ENCODE peak calls at places on chromosomes 7 and 10, in ten cellular contexts. S, X, F, M, G, E, R, J, H and Z are unnamed samples.

GRCh38 chr7:130733866-130734524 is at the start of gene KLF14:
- DNase-seq in S (peak; percentile 15), X (no peak), F (peak; percentile 17), M (peak; percentile 21), G (no peak), E (no peak), R (peak; percentile 45), J (no peak), H (no peak), Z (peak; percentile 40)

GRCh38 chr7:92614586-92615237 is 24.5 kb upstream of the FAM133B start:
- DNase-seq in S (no peak), X (peak; percentile 35), F (no peak), M (peak; percentile 34), G (no peak), E (peak; percentile 50), R (no peak), J (no peak), H (no peak), Z (no peak)

GRCh38 chr10:17001297-17001744 is 128.3 kb downstream of the CUBN start:
- DNase-seq in S (no peak), X (peak; percentile 56), F (no peak), M (peak; percentile 79), G (no peak), E (peak; percentile 75), R (no peak), J (no peak), H (peak; percentile 70), Z (no peak)

GRCh38 chr7:121449304-121449703 is 53.2 kb upstream of the FAM3C start:
- DNase-seq in S (no peak), X (peak; percentile 47), F (no peak), M (peak; percentile 12), G (no peak), E (no peak), R (no peak), J (no peak), H (no peak), Z (peak; percentile 33)

GRCh38 chr7:121428857-121429489 is 32.9 kb upstream of the FAM3C start:
- DNase-seq in S (no peak), X (peak; percentile 50), F (no peak), M (peak; percentile 30), G (no peak), E (peak; percentile 75), R (no peak), J (no peak), H (peak; percentile 69), Z (peak; percentile 63)

GRCh38 chr7:46015107-46015868 is 94.2 kb upstream of the IGFBP3 start:
- DNase-seq in S (peak; percentile 69), X (no peak), F (peak; percentile 15), M (no peak), G (no peak), E (no peak), R (peak; percentile 44), J (no peak), H (peak; percentile 31), Z (no peak)

GRCh38 chr7:4641091-4641666 is 40.9 kb upstream of the FOXK1 start:
- DNase-seq in S (no peak), X (peak; percentile 16), F (no peak), M (no peak), G (no peak), E (no peak), R (no peak), J (no peak), H (no peak), Z (no peak)

GRCh38 chr10:114526112-114526496 is 121.8 kb upstream of the AFAP1L2 start:
- DNase-seq in S (no peak), X (no peak), F (no peak), M (peak; percentile 28), G (no peak), E (no peak), R (no peak), J (no peak), H (peak; percentile 30), Z (no peak)

GRCh38 chr10:29297678-29298077 is 8.8 kb downstream of the LYZL1 start:
- DNase-seq in S (no peak), X (no peak), F (no peak), M (no peak), G (no peak), E (peak; percentile 16), R (no peak), J (no peak), H (no peak), Z (no peak)

GRCh38 chr10:71878327-71879034 is 27.4 kb upstream of the PSAP start:
- DNase-seq in S (no peak), X (no peak), F (no peak), M (no peak), G (no peak), E (no peak), R (no peak), J (no peak), H (no peak), Z (no peak)

GRCh38 chr10:113499066-113499465 is 53.8 kb upstream of the HABP2 start:
- DNase-seq in S (no peak), X (no peak), F (no peak), M (no peak), G (peak; percentile 78), E (no peak), R (no peak), J (no peak), H (no peak), Z (peak; percentile 65)

GRCh38 chr10:19782430-19783089 is 33.7 kb upstream of the PLXDC2 start:
- DNase-seq in S (no peak), X (no peak), F (no peak), M (no peak), G (no peak), E (no peak), R (no peak), J (no peak), H (no peak), Z (no peak)

DNA sequence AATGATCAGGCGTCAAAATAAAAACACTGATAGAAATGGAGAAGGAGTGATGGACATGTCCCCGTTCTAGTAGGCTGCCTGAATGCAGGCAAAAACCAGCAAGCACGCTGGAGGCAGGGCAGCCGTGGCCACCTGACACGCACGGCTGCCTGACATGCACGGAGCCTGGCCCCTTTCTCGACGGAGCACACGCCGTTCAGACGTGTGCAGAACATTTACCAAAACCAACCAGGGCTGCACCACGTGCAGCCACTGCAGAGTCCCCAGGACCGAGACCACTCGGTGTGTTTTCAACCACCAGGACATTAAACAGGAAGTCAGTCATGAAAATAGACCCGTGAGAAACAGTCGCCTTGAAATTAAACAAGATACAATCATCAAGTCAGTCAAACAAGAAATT is 61.9 kb upstream of the NKX6-2 start:
- DNase-seq in S (no peak), X (no peak), F (no peak), M (no peak), G (no peak), E (no peak), R (no peak), J (no peak), H (no peak), Z (no peak)
- TF ChIP-seq CTCF in S (no peak), X (no peak), F (no peak), M (no peak), G (no peak), E (no peak), R (no peak), J (no peak), H (no peak), Z (no peak)

GRCh38 chr10:93166116-93166515 is 92.4 kb downstream of the CYP26A1 start:
- DNase-seq in S (no peak), X (no peak), F (no peak), M (no peak), G (no peak), E (no peak), R (no peak), J (peak; percentile 22), H (no peak), Z (no peak)
- H3K4me3 ChIP-seq in S (no peak overlapping the region), X (no peak overlapping the region), F (no peak overlapping the region), M (no peak overlapping the region), G (no peak overlapping the region), E (no peak overlapping the region), R (no peak overlapping the region), J (no peak overlapping the region), H (no peak overlapping the region), Z (no peak overlapping the region)

GRCh38 chr7:43113622-43114450 is 1.4 kb downstream of the HECW1 start:
- DNase-seq in S (no peak), X (peak; percentile 9), F (no peak), M (no peak), G (no peak), E (no peak), R (peak; percentile 23), J (no peak), H (no peak), Z (no peak)

GRCh38 chr7:43110790-43111362 is 1.6 kb upstream of the HECW1 start:
- DNase-seq in S (no peak), X (no peak), F (no peak), M (peak; percentile 32), G (no peak), E (no peak), R (no peak), J (no peak), H (no peak), Z (no peak)

GRCh38 chr7:43114451-43114765 is 2.0 kb downstream of the HECW1 start:
- DNase-seq in S (no peak), X (no peak), F (no peak), M (no peak), G (no peak), E (no peak), R (no peak), J (no peak), H (no peak), Z (no peak)

GRCh38 chr7:43112941-43113621 is 634 bp downstream of the HECW1 start:
- DNase-seq in S (peak; percentile 20), X (peak; percentile 34), F (no peak), M (peak; percentile 40), G (no peak), E (peak; percentile 15), R (peak; percentile 28), J (peak; percentile 8), H (peak; percentile 33), Z (peak; percentile 48)

GRCh38 chr7:43112088-43112940 is at the start of gene HECW1:
- DNase-seq in S (peak; percentile 14), X (no peak), F (no peak), M (no peak), G (no peak), E (no peak), R (no peak), J (no peak), H (no peak), Z (no peak)
- TF ChIP-seq CTCF in S (no peak), X (no peak), F (no peak), M (no peak), G (no peak), E (no peak), R (no peak), J (no peak), H (no peak), Z (no peak)

DNA sequence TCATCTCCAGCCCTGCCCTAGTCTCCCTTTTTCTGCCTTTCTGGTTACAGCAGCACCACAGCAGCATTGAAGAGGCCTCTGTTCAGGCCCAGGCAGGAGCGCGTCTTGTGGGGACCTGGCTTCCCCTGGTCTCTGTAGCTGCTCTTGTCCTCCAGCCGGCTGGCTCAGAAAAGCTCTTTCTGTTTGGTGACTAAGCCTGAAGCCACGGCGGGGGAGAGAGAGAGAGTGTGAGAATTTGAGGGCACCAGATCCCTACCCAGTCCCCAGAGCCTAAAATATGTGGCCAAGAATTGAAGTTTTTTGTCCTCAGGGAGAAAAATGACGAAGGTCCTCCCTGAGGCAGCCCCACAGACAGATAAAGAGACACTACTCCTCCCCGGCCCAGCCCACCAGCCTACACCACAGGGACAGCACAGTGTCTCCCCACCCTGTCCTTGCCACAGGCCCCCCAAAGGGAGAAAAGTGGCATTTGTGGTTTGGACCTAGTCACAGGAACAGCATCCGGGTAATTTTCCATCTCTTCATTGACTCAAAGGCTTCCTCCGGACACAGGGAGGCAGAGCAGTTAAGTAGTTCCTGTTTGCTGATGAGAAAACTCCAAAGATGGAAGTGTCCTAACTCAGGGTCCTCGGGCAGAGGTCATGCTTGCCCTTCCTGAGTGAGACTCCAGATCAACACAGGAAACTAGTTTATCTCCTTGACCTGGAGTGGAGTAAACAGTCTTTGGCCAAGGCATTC is 13.3 kb upstream of the FAM180A start:
- DNase-seq in S (no peak), X (no peak), F (no peak), M (no peak), G (no peak), E (peak; percentile 83), R (no peak), J (no peak), H (peak; percentile 75), Z (peak; percentile 69)
- H3K4me3 ChIP-seq in S (no peak overlapping the region), X (no peak overlapping the region), F (no peak overlapping the region), M (no peak overlapping the region), G (no peak overlapping the region), E (no peak overlapping the region), R (no peak overlapping the region), J (no peak overlapping the region), H (no peak overlapping the region), Z (no peak overlapping the region)